ENCODE peak calls at places on chromosomes 12 and 14, in four cellular contexts. K, U, F and X are unnamed samples.

GRCh38 chr14:104937161-104937560 is 12.5 kb downstream of the PLD4 start:
- DNase-seq in K (no peak), U (no peak), F (no peak), X (no peak)

GRCh38 chr12:29004066-29004935 is 144.8 kb upstream of the FAR2 start:
- DNase-seq in K (no peak), U (no peak), F (no peak), X (no peak)

GRCh38 chr14:69013943-69014782 is 35.1 kb upstream of the ACTN1 start:
- DNase-seq in K (no peak), U (peak), F (no peak), X (no peak)

GRCh38 chr12:26782372-26783132 is 50.4 kb downstream of the ITPR2 start:
- DNase-seq in K (no peak), U (no peak), F (no peak), X (no peak)

GRCh38 chr12:81332054-81332453 is 254.2 kb downstream of the ACSS3 start:
- DNase-seq in K (no peak), U (no peak), F (no peak), X (no peak)

GRCh38 chr14:35420036-35420811 is 15.7 kb upstream of the NFKBIA start:
- DNase-seq in K (no peak), U (no peak), F (no peak), X (no peak)

GRCh38 chr12:97767347-97767746 is 304.7 kb downstream of the RMST start:
- DNase-seq in K (no peak), U (no peak), F (no peak), X (no peak)

GRCh38 chr12:130881548-130881947 is 9.7 kb downstream of the RAN start:
- DNase-seq in K (no peak), U (no peak), F (no peak), X (no peak)

GRCh38 chr12:4849024-4849594 is 60.6 kb upstream of the KCNA1 start:
- DNase-seq in K (no peak), U (no peak), F (no peak), X (peak)

GRCh38 chr12:64016521-64016920 is 172.0 kb downstream of the SRGAP1 start:
- DNase-seq in K (no peak), U (no peak), F (no peak), X (no peak)

GRCh38 chr14:60485600-60486251 is at the start of gene C14orf39:
- DNase-seq in K (peak), U (no peak), F (no peak), X (no peak)